ENCODE peak calls at places on chromosomes 5 and 9, in four cellular contexts. H is PC-9, V is psoas muscle, D is body of pancreas. K is an unnamed sample.
A peak's percentile ranks its signal among the peaks of the same experiment; 100 is the strongest.

GRCh38 chr9:87372401-87372851 is 125.2 kb upstream of the DAPK1 start:
- DNase-seq in H (peak; percentile 66), V (no peak), D (peak; percentile 44), K (no peak)

GRCh38 chr5:153081385-153081784 is 409.1 kb upstream of the GRIA1 start:
- DNase-seq in H (no peak), V (no peak), D (no peak), K (no peak)

GRCh38 chr5:112012112-112012511 is 255.1 kb upstream of the NREP start:
- DNase-seq in H (no peak), V (no peak), D (peak; percentile 13), K (no peak)

GRCh38 chr9:105047652-105048031 is 119.7 kb upstream of the ABCA1 start:
- DNase-seq in H (no peak), V (no peak), D (no peak), K (no peak)

GRCh38 chr5:56696900-56697299 is 118.4 kb upstream of the MAP3K1 start:
- DNase-seq in H (no peak), V (no peak), D (no peak), K (peak; percentile 84)

GRCh38 chr5:175811594-175811993 is 59.8 kb upstream of the CPLX2 start:
- DNase-seq in H (no peak), V (no peak), D (no peak), K (no peak)

GRCh38 chr5:54883374-54884194 is 101.8 kb downstream of the ESM1 start:
- DNase-seq in H (no peak), V (peak; percentile 61), D (peak; percentile 50), K (peak; percentile 60)

GRCh38 chr5:78964889-78965288 is 20.2 kb downstream of the ARSB start:
- DNase-seq in H (no peak), V (no peak), D (no peak), K (no peak)

GRCh38 chr9:135587658-135588057 is 26.1 kb downstream of the PAEP start:
- DNase-seq in H (no peak), V (no peak), D (no peak), K (no peak)

DNA sequence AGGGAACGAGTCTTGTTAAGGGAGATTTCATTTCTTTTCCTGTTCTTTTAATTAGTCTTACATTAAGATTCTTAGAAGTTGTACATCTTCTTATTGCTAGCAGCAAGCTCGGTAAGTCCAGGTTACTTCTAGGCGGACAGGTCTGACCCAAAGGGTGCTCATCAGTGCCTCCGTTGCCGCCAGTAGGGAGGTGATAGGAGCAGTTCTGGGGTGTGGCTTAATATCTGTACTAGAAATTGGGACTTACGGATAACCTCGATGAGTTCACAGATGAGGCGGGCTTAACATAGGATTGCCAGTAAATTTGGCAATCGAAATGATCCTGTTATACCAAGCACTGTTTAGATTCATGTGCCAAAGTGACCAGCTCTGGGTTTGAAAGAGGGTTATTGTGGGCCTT is 278.8 kb downstream of the FANCC start:
- DNase-seq in H (no peak), V (no peak), D (no peak), K (no peak)
- H3K4me1 ChIP-seq in H (peaks cover 27% of the 10 kb centered on the region), V (peaks cover 58% of the 10 kb centered on the region), D (peaks cover 85% of the 10 kb centered on the region), K (peaks cover 20% of the 10 kb centered on the region)

GRCh38 chr9:90921104-90921503 is 119.5 kb downstream of the SYK start:
- DNase-seq in H (no peak), V (peak; percentile 98), D (peak; percentile 83), K (peak; percentile 99)
- H3K4me1 ChIP-seq in H (peaks cover 5% of the 10 kb centered on the region), V (peaks cover 18% of the 10 kb centered on the region), D (peaks cover 11% of the 10 kb centered on the region), K (peaks cover 38% of the 10 kb centered on the region)

DNA sequence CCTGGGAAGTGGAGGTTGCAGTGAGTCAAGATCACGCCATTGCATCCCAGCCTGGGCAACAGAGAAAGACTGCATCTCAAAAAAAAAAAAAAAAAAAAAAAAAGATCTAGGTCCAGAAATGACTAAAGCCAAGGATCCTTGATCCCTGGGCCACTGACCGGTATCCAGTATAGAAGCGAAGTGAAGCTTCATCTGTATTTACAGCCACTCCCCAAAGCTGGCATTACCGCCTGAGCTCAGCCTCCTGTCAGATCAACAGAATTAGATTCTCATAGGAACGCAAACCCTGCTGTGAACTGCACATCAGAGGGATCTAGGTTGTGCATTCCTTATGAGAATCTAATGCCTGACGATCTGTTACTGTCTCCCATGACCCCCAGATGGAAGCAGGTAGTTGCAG is 9.3 kb downstream of the CSNK1A1 start:
- DNase-seq in H (no peak), V (no peak), D (no peak), K (no peak)
- H3K4me1 ChIP-seq in H (peaks cover 23% of the 10 kb centered on the region), V (peaks cover 83% of the 10 kb centered on the region), D (peaks cover 56% of the 10 kb centered on the region), K (peaks cover 53% of the 10 kb centered on the region)

DNA sequence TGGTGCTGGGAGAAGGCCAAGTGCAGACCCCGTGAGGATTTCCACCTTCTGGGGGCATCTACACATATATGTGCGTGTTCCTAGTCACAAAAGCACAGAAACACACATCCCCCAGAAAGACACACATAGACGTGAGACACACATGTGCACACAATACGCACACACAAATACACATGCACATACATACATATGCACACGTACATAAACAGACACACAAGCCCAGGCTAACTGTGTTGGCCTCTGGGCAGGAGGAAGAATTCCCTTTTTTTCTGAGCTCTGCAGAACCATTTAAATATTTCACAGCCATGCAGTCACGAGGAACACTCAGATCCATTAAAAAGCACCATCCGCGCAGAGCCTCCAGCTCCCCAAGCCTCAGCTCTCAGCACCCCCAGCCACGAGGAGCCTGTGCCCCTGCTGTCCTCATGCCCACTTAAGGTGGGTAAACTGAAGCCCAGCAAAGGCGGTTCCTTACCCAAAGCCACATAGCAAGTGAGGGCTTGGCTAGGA is 5.3 kb downstream of the NINJ1 start:
- DNase-seq in H (no peak), V (no peak), D (no peak), K (peak; percentile 5)
- H3K4me1 ChIP-seq in H (peaks cover 19% of the 10 kb centered on the region), V (peaks cover 59% of the 10 kb centered on the region), D (peaks cover 47% of the 10 kb centered on the region), K (peaks cover 82% of the 10 kb centered on the region)

GRCh38 chr9:130606887-130607582 is 27.7 kb downstream of the FUBP3 start:
- DNase-seq in H (no peak), V (no peak), D (no peak), K (no peak)

GRCh38 chr9:130607640-130608420 is 28.5 kb downstream of the FUBP3 start:
- DNase-seq in H (no peak), V (no peak), D (no peak), K (peak; percentile 80)

GRCh38 chr9:130610862-130611689 is 31.7 kb downstream of the FUBP3 start:
- DNase-seq in H (no peak), V (no peak), D (no peak), K (no peak)

GRCh38 chr9:130604295-130604694 is 24.9 kb downstream of the FUBP3 start:
- DNase-seq in H (no peak), V (no peak), D (no peak), K (no peak)

GRCh38 chr9:130608554-130609122 is 29.3 kb downstream of the FUBP3 start:
- DNase-seq in H (no peak), V (no peak), D (no peak), K (no peak)
- H3K4me1 ChIP-seq in H (no peaks in the 10 kb centered on the region), V (peaks cover 8% of the 10 kb centered on the region), D (no peaks in the 10 kb centered on the region), K (peaks cover 37% of the 10 kb centered on the region)

GRCh38 chr9:130024597-130024994 is 18.4 kb downstream of the FNBP1 start:
- DNase-seq in H (peak; percentile 75), V (no peak), D (no peak), K (peak; percentile 66)
- H3K4me1 ChIP-seq in H (peaks cover 72% of the 10 kb centered on the region), V (peaks cover 70% of the 10 kb centered on the region), D (peaks cover 17% of the 10 kb centered on the region), K (peaks cover 84% of the 10 kb centered on the region)

DNA sequence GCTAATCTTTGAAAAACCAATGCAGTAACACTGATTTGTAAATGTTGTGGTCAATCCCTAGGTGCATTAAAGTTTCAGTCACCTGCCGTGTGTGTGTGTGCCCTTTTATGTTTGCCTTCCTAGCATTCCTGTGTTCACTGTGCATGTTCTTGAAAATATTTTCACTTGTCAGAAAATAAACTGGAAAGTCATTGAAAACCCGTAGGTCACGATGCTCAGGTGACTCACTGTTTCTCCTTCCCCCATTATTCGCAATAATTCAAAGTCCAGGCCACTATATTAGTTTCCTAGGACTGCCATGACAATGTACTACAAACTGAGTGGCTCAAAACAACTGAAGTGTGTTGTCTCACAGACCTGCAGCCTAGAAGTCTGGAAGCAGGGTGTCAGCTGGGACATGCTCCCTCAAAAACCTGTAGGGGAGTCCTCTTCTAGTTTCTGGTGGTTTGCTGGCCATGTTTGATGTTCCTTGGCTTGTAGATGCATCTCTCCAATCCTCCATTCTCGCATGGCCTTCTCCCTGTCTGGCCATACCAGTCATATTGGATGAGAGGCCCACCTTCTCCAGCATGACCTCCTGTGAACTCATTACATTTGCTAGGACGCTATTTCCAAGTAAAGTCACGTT is 29.3 kb downstream of the MARVELD2 start:
- DNase-seq in H (no peak), V (no peak), D (peak; percentile 19), K (peak; percentile 66)
- H3K4me1 ChIP-seq in H (no peaks in the 10 kb centered on the region), V (no peaks in the 10 kb centered on the region), D (no peaks in the 10 kb centered on the region), K (peaks cover 24% of the 10 kb centered on the region)

GRCh38 chr9:114380988-114381387 is 6.8 kb downstream of the AKNA start:
- DNase-seq in H (no peak), V (no peak), D (no peak), K (no peak)

GRCh38 chr9:114385412-114386181 is 2.2 kb downstream of the AKNA start:
- DNase-seq in H (peak; percentile 75), V (peak; percentile 83), D (peak; percentile 42), K (peak; percentile 46)

GRCh38 chr9:114384836-114385411 is 2.9 kb downstream of the AKNA start:
- DNase-seq in H (no peak), V (no peak), D (no peak), K (no peak)

GRCh38 chr9:114383866-114384231 is 3.9 kb downstream of the AKNA start:
- DNase-seq in H (no peak), V (no peak), D (no peak), K (no peak)

GRCh38 chr9:114382951-114383865 is 4.6 kb downstream of the AKNA start:
- DNase-seq in H (no peak), V (peak; percentile 52), D (no peak), K (peak; percentile 20)
- H3K4me1 ChIP-seq in H (peaks cover 18% of the 10 kb centered on the region), V (peaks cover 15% of the 10 kb centered on the region), D (peaks cover 7% of the 10 kb centered on the region), K (peaks cover 3% of the 10 kb centered on the region)

GRCh38 chr5:51890435-51891116 is 507.3 kb downstream of the ISL1 start:
- DNase-seq in H (no peak), V (no peak), D (no peak), K (no peak)

GRCh38 chr5:51892680-51893079 is 509.4 kb downstream of the ISL1 start:
- DNase-seq in H (no peak), V (no peak), D (no peak), K (no peak)

GRCh38 chr5:51889703-51890102 is 506.5 kb downstream of the ISL1 start:
- DNase-seq in H (no peak), V (no peak), D (no peak), K (no peak)
- H3K4me1 ChIP-seq in H (no peaks in the 10 kb centered on the region), V (no peaks in the 10 kb centered on the region), D (no peaks in the 10 kb centered on the region), K (no peaks in the 10 kb centered on the region)